ENCODE peak calls at places on chromosomes 2 and 18, in ten cellular contexts. B, D, C, A, V, H, K, R, J and L are unnamed samples.

GRCh38 chr2:236666646-236667204 is 97.1 kb downstream of the ACKR3 start:
- DNase-seq in C (no peak), R (no peak), A (no peak), B (no peak), V (no peak), H (no peak), J (no peak), K (no peak), D (no peak), L (no peak)

GRCh38 chr2:137117385-137117784 is 352.0 kb downstream of the THSD7B start:
- DNase-seq in C (no peak), V (peak; percentile 63), H (no peak), D (no peak), A (no peak), B (no peak), J (no peak), K (no peak), R (no peak), L (no peak)

GRCh38 chr2:198314559-198315153 is 510.3 kb downstream of the PLCL1 start:
- DNase-seq in V (peak; percentile 52), D (no peak), H (peak; percentile 78), C (no peak), R (peak; percentile 47), K (no peak), A (peak; percentile 5), J (no peak), B (peak; percentile 39), L (no peak)

GRCh38 chr18:22848618-22849017 is 84.5 kb upstream of the RBBP8 start:
- DNase-seq in B (no peak), C (no peak), J (no peak), V (no peak), R (no peak), D (no peak), A (no peak), K (no peak), H (no peak), L (no peak)

GRCh38 chr2:16623046-16623445 is 42.6 kb downstream of the CYRIA start:
- DNase-seq in K (no peak), B (no peak), R (no peak), C (no peak), D (no peak), J (no peak), H (no peak), V (peak; percentile 99), A (no peak), L (no peak)

GRCh38 chr2:96254592-96254991 is 11.2 kb downstream of the TMEM127 start:
- DNase-seq in V (no peak), D (no peak), A (no peak), K (no peak), B (no peak), H (no peak), R (no peak), C (no peak), J (no peak), L (no peak)

GRCh38 chr2:25566694-25567093 is 106.7 kb downstream of the DTNB start:
- DNase-seq in D (no peak), A (no peak), R (no peak), H (no peak), J (no peak), K (no peak), C (no peak), V (no peak), B (no peak), L (peak; percentile 33)

GRCh38 chr18:60980422-60981005 is 352.7 kb upstream of the CDH20 start:
- DNase-seq in A (no peak), V (no peak), J (no peak), R (no peak), C (no peak), D (no peak), H (no peak), K (no peak), B (no peak), L (no peak)

GRCh38 chr2:134692461-134692860 is 26.3 kb downstream of the TMEM163 start:
- DNase-seq in D (no peak), K (no peak), V (no peak), A (no peak), R (no peak), B (no peak), H (no peak), C (no peak), J (no peak), L (no peak)

GRCh38 chr2:25362564-25363145 is 20.9 kb upstream of the DNMT3A start:
- DNase-seq in A (peak; percentile 52), C (no peak), H (no peak), B (no peak), V (peak; percentile 50), R (peak; percentile 63), K (no peak), D (peak; percentile 29), J (peak; percentile 59), L (peak; percentile 82)

GRCh38 chr18:50042611-50043010 is 152.3 kb downstream of the MYO5B start:
- DNase-seq in R (no peak), K (no peak), C (peak; percentile 14), V (no peak), D (no peak), A (no peak), J (no peak), H (no peak), B (no peak), L (no peak)